ENCODE peak calls at places on chromosome 10, in four cellular contexts. L, V, T and M are unnamed samples.

GRCh38 chr10:86829472-86829871 is 73.1 kb downstream of the BMPR1A start:
- DNase-seq in L (no peak), V (no peak), T (no peak), M (no peak)

GRCh38 chr10:65952086-65952485 is 973.8 kb upstream of the LRRTM3 start:
- DNase-seq in T (no peak), V (no peak), L (no peak), M (no peak)

GRCh38 chr10:119279441-119279840 is 72.1 kb downstream of the GRK5 start:
- DNase-seq in T (no peak), V (no peak), L (no peak), M (no peak)

GRCh38 chr10:1944487-1944886 is 207.2 kb upstream of the ADARB2 start:
- DNase-seq in L (no peak), T (no peak), V (no peak), M (no peak)

GRCh38 chr10:76717141-76717540 is 920.5 kb downstream of the KCNMA1 start:
- DNase-seq in L (no peak), V (no peak), T (no peak), M (no peak)

GRCh38 chr10:88113657-88114272 is 250.3 kb downstream of the PTEN start:
- DNase-seq in V (no peak), L (no peak), T (no peak), M (no peak)

GRCh38 chr10:79381804-79382221 is 34.5 kb downstream of the PPIF start:
- DNase-seq in T (peak; percentile 76), V (no peak), L (no peak), M (peak; percentile 58)

GRCh38 chr10:3959370-3960266 is 174.6 kb upstream of the KLF6 start:
- DNase-seq in T (no peak), L (no peak), V (no peak), M (no peak)

GRCh38 chr10:30963994-30964930 is 67.4 kb downstream of the ZNF438 start:
- DNase-seq in V (no peak), L (no peak), T (no peak), M (no peak)

GRCh38 chr10:77506517-77506916 is 131.1 kb downstream of the KCNMA1 start:
- DNase-seq in V (no peak), T (no peak), L (no peak), M (no peak)

GRCh38 chr10:126628746-126629145 is 41.7 kb downstream of the C10orf90 start:
- DNase-seq in T (no peak), V (no peak), L (no peak), M (no peak)
- TF ChIP-seq SP1 in T (no peak), V (no peak), L (no peak), M (no peak)

GRCh38 chr10:96468845-96469244 is 44.9 kb downstream of the TLL2 start:
- DNase-seq in V (no peak), L (no peak), T (no peak), M (no peak)
- TF ChIP-seq ELF4 in V (no peak), L (no peak), T (no peak), M (no peak)

GRCh38 chr10:123678376-123678775 is 12.2 kb downstream of the GPR26 start:
- DNase-seq in L (peak; percentile 9), T (no peak), V (peak; percentile 33), M (peak; percentile 39)
- TF ChIP-seq SP1 in L (no peak), T (no peak), V (no peak), M (no peak)

GRCh38 chr10:132927824-132928223 is 14.5 kb downstream of the CFAP46 start:
- DNase-seq in T (no peak), L (no peak), V (no peak), M (no peak)

GRCh38 chr10:132931258-132931657 is 11.1 kb downstream of the CFAP46 start:
- DNase-seq in T (no peak), L (no peak), V (no peak), M (no peak)

GRCh38 chr10:132932461-132933307 is 9.7 kb downstream of the CFAP46 start:
- DNase-seq in L (no peak), T (no peak), V (no peak), M (no peak)

GRCh38 chr10:132928261-132928660 is 14.1 kb downstream of the CFAP46 start:
- DNase-seq in V (no peak), L (no peak), T (no peak), M (no peak)

GRCh38 chr10:132929953-132930640 is 12.3 kb downstream of the CFAP46 start:
- DNase-seq in L (no peak), V (no peak), T (no peak), M (no peak)
- TF ChIP-seq ELF4 in L (no peak), V (no peak), T (no peak), M (no peak)

GRCh38 chr10:22646291-22646926 is 68.0 kb downstream of the PIP4K2A start:
- DNase-seq in L (no peak), V (no peak), T (no peak), M (no peak)

GRCh38 chr10:22649977-22650376 is 64.4 kb downstream of the PIP4K2A start:
- DNase-seq in L (no peak), V (no peak), T (no peak), M (no peak)

GRCh38 chr10:22649390-22649841 is 65.0 kb downstream of the PIP4K2A start:
- DNase-seq in T (no peak), V (no peak), L (no peak), M (no peak)

GRCh38 chr10:22647244-22647643 is 67.1 kb downstream of the PIP4K2A start:
- DNase-seq in T (no peak), L (no peak), V (no peak), M (no peak)

DNA sequence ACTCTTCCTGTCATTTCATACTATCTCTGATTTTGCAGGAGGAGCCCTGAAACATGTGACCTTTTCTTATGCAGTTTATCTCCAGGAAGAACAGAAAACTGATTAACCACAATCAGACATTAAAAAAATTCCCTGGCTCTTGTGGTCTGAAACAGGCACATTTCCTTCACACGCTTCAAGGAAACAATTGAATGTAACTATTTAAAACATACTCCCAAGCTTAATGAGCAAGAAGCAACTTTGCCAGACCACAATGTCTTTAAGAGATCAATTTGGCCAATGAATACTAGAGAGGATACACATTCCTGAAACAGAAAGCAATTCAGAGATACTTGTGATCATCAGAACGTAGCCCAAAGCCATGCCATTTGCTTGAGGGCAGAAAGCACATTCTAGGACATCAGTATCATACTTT is 65.8 kb downstream of the PIP4K2A start:
- DNase-seq in V (no peak), T (no peak), L (no peak), M (no peak)
- TF ChIP-seq SP1 in V (no peak), T (no peak), L (no peak), M (no peak)

GRCh38 chr10:72229261-72230251 is 13.5 kb upstream of the ASCC1 start:
- DNase-seq in L (no peak), T (no peak), V (no peak), M (no peak)

GRCh38 chr10:72223743-72224101 is 7.6 kb upstream of the ASCC1 start:
- DNase-seq in L (no peak), T (no peak), V (no peak), M (no peak)

GRCh38 chr10:72226418-72227027 is 10.4 kb upstream of the ASCC1 start:
- DNase-seq in V (no peak), L (no peak), T (no peak), M (no peak)

GRCh38 chr10:72227826-72228225 is 11.8 kb upstream of the ASCC1 start:
- DNase-seq in V (no peak), L (no peak), T (no peak), M (no peak)

DNA sequence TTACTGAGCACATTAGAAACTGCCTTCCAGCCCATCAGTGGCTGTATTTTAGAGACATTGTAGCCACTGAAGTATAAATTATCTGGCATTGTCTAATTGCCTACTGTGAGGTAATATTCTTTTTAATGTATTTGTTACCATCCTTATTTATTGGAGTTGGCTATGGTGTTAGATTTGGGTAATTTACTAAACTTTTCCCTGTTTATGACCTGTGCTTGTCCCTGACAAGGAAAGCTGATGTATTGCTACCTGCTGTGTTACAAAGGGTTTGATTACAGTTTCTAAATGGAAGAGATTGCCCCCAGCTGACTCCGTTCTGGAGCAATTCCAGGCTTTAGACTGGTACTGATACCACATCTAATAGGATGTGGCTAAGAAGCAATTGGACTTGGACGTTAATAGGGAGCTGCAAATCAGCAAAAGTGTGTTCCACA is 12.3 kb upstream of the ASCC1 start:
- DNase-seq in T (no peak), L (no peak), V (no peak), M (peak; percentile 61)
- TF ChIP-seq ELF4 in T (no peak), L (no peak), V (no peak), M (no peak)